ENCODE peak calls at places on chromosomes 13 and 19, in six cellular contexts. X, U, J, M, Q and H are unnamed samples.

GRCh38 chr13:106499905-106500304 is 35.6 kb downstream of the EFNB2 start:
- DNase-seq in X (peak; percentile 47), U (no peak), Q (no peak), J (no peak), M (no peak), H (no peak)

GRCh38 chr19:41328157-41328817 is 18.3 kb downstream of the CCDC97 start:
- DNase-seq in U (no peak), Q (peak; percentile 80), M (no peak), J (no peak), X (peak; percentile 71), H (no peak)

GRCh38 chr13:48600374-48601364 is 53.1 kb upstream of the CYSLTR2 start:
- DNase-seq in J (peak; percentile 85), Q (peak; percentile 59), M (no peak), X (peak; percentile 71), U (no peak), H (no peak)

GRCh38 chr13:78410164-78410563 is 193.2 kb downstream of the POU4F1 start:
- DNase-seq in X (no peak), U (no peak), Q (no peak), J (no peak), M (no peak), H (no peak)

GRCh38 chr13:109163052-109163413 is 533.6 kb downstream of the MYO16 start:
- DNase-seq in X (no peak), M (no peak), U (no peak), J (peak; percentile 28), Q (no peak), H (no peak)

GRCh38 chr13:62321139-62321538 is 905.5 kb upstream of the PCDH20 start:
- DNase-seq in Q (no peak), J (no peak), M (no peak), X (no peak), U (no peak), H (no peak)

GRCh38 chr13:30110301-30111070 is 196.9 kb downstream of the KATNAL1 start:
- DNase-seq in M (no peak), Q (peak; percentile 42), J (no peak), X (no peak), U (no peak), H (no peak)

GRCh38 chr19:58317481-58318072 is 9.2 kb upstream of the ZSCAN22 start:
- DNase-seq in U (peak; percentile 48), Q (peak; percentile 46), J (peak; percentile 42), M (no peak), X (peak; percentile 59), H (no peak)

DNA sequence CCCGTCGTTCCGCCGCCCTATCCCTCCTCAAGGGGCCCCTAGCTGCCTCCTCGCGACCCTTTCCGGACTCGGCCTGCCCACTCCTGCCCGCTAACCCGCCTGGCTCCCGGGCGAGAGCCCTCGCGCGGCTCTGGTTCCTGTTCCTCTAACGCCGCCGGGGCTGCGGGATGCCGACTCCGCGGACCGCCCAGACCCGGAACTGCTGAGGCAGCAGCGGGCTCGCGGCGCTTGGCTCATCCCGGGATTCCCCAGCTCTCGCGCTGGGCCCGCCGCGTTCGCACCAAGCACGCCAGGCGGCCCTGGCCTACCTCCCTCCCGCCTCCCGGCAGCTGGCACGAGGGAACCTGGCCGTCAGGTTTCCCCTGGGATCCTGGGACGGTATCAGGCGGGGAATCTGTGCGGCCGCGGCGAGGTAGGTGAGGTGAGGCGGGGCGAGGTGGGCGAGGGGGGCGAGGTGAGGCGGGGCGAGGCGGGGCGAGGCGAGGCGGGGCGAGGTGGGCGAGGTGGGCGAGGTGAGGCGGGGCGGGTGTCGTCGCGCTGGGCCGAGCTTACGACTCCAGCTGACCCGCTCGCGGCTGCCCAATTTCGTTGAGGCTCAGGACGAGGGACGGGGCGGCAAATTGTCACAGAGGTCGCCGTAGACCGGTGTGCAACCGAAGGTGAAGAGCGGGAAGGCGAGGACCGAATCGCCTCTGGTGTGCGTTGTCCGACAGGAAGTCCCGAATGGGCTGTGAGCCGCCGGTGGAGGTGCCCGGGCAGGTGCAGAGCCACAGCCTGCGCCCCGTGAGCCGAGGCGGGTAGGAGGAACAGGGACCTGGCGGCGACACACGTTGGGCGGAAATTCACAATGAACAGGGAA is at the start of the genes CCDC122 and LACC1:
- DNase-seq in Q (peak; percentile 92), X (peak; percentile 84), M (no peak), U (peak; percentile 62), J (peak; percentile 89), H (peak; percentile 78)
- H3K4ac ChIP-seq in Q (peak within 1 kb of the TSS; percentile 99), X (peak within 1 kb of the TSS; percentile 98), M (no peak within 1 kb of the TSS), U (no peak within 1 kb of the TSS), J (peak within 1 kb of the TSS; percentile 64), H (no peak within 1 kb of the TSS)

GRCh38 chr13:21478881-21479808 is 20.0 kb upstream of the ZDHHC20 start:
- DNase-seq in M (no peak), U (peak; percentile 65), X (peak; percentile 81), Q (peak; percentile 84), J (peak; percentile 80), H (no peak)

GRCh38 chr13:21481359-21481758 is 22.3 kb upstream of the ZDHHC20 start:
- DNase-seq in M (no peak), J (no peak), X (no peak), Q (no peak), U (no peak), H (no peak)

GRCh38 chr13:21475115-21475514 is 16.0 kb upstream of the ZDHHC20 start:
- DNase-seq in J (no peak), U (no peak), Q (no peak), M (no peak), X (no peak), H (no peak)

DNA sequence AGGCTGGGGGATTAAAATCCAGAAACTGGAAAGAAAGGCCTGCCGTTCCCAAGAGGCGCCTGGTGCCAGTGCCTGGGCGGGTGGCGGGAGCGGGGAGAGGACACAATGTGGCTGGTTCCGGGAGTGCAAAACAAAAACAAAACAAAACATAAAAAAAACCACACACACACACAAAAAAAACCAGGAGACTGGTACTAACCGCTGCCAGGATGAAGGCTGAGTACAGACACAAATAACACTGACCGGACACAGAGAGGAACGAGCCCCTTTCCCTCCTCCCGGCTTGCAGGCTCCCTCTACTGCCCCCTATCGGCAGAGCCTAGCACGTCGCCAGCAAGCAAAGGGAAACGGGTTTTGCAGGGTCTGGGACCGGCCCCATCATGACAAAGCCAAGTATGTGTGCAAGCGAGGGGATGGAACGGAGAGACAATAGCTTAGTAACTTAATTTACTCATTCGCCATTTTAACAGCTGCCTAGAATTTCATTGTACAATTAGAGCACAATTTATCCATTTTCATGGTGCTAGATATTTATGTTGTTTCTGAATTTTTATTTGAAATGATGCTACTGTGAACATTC is 17.9 kb upstream of the ZDHHC20 start:
- DNase-seq in Q (peak; percentile 73), J (peak; percentile 93), M (peak; percentile 90), U (peak; percentile 87), X (peak; percentile 74), H (peak; percentile 94)
- H3K4ac ChIP-seq in Q (no peak overlapping the region), J (no peak overlapping the region), M (no peak overlapping the region), U (no peak overlapping the region), X (no peak overlapping the region), H (no peak overlapping the region)

DNA sequence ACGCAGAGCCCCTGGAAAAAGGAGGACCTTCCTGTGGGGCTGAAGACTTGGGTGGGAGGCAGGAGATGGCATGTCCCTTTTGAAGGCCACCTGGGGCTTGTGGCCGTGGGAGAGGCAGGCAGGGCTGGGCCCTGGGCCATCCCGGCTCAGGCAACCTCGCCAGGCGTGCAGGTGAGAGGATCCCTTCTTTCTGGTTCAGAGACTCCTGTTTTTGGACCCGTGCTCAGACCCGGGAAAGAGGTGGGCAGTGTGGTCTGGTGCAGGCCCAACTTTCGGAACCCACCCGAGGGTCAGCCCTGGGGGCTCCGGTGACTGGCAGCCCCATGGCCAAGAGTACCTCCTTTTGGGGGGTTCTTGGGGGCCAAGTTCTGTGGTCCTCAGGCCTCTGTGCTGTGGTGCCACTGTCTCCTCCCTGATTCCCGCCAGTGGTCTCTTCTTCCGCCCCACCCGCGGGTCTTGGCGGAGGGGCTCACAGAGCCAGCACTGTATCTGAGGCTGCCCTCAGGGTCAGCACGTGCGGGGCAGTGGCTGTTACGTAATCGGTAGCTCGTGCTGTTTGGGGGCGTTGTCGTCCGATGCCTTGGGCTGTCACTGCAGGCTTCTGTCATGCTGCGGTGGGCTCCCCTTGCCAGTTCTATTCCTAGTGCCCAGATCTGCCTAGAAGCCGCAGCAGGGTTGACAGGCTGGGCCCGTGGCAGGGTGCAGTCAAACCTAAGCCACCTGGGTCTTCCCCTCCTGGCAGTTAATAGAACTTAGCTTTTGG is 42.7 kb downstream of the KDM4B start:
- DNase-seq in X (no peak), Q (no peak), J (no peak), U (no peak), M (no peak), H (no peak)
- H3K4ac ChIP-seq in X (no peak overlapping the region), Q (no peak overlapping the region), J (no peak overlapping the region), U (no peak overlapping the region), M (no peak overlapping the region), H (no peak overlapping the region)

DNA sequence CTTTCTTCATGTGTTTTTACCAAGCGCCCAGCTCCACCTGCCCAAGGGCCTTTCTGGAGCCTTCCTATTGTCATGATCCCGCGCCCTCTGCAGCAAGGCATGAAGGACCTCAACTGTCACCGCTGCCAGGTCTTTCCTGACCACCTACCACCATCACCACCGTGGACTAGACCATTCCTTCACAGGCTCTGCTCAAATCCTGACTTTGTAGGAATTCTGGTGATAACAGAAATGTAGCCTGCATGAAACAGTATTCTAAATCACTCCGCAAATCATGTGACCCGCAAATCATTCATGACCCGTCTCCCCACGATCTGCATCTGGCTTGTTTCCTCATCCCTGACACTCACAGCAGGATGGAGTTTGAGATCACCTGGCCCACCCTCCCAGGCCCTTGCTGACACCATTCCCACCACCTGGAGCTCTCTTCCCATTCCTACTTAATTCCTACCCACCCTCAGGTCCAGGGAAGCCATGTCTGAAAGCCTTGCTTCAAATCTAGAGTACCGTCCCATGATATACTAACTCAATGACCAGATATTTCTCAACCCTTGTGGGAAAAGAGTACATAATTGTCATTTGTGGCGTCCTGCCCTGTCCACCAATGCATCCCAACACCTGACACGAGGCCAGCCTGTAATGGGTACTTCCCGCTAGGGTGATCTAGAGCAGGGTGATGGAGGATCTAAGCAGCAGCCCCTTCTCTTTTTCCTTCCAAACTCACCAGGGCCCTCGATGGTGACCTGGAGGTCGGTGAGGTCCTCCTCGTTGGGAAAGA is 1.3 kb downstream of the UBE2S start:
- DNase-seq in U (no peak), J (no peak), Q (no peak), M (no peak), X (no peak), H (no peak)
- H3K4ac ChIP-seq in U (no peak overlapping the region), J (no peak overlapping the region), Q (no peak overlapping the region), M (no peak overlapping the region), X (no peak overlapping the region), H (no peak overlapping the region)